ENCODE peak calls at places on chromosomes 7 and 10, in five cellular contexts. One of them, this sample, is unnamed.

GRCh38 chr7:118202056-118202455 is 18.1 kb downstream of the LSM8 start:
- DNase-seq in pancreas: no peak
- DNase-seq in CD8-positive, alpha-beta T cell: no peak
- DNase-seq in fibroblast of mammary gland: no peak
- DNase-seq in cardiac muscle cell: no peak
- DNase-seq in this sample: no peak

GRCh38 chr10:79440281-79440680 is 5.1 kb downstream of the ZCCHC24 start:
- DNase-seq in pancreas: no peak
- DNase-seq in CD8-positive, alpha-beta T cell: no peak
- DNase-seq in fibroblast of mammary gland: no peak
- DNase-seq in cardiac muscle cell: no peak
- DNase-seq in this sample: no peak

GRCh38 chr7:12729112-12729511 is 41.7 kb downstream of the ARL4A start:
- DNase-seq in pancreas: peak
- DNase-seq in CD8-positive, alpha-beta T cell: no peak
- DNase-seq in fibroblast of mammary gland: peak
- DNase-seq in cardiac muscle cell: peak
- DNase-seq in this sample: no peak

GRCh38 chr10:68811367-68812009 is 15.8 kb upstream of the STOX1 start:
- DNase-seq in pancreas: no peak
- DNase-seq in CD8-positive, alpha-beta T cell: no peak
- DNase-seq in fibroblast of mammary gland: no peak
- DNase-seq in cardiac muscle cell: no peak
- DNase-seq in this sample: no peak

GRCh38 chr7:26492816-26493215 is 201.2 kb downstream of the SNX10 start:
- DNase-seq in pancreas: no peak
- DNase-seq in CD8-positive, alpha-beta T cell: no peak
- DNase-seq in fibroblast of mammary gland: no peak
- DNase-seq in cardiac muscle cell: no peak
- DNase-seq in this sample: no peak

GRCh38 chr10:42992156-42992956 is 84.5 kb upstream of the RET start:
- DNase-seq in pancreas: no peak
- DNase-seq in CD8-positive, alpha-beta T cell: no peak
- DNase-seq in fibroblast of mammary gland: no peak
- DNase-seq in cardiac muscle cell: no peak
- DNase-seq in this sample: no peak

GRCh38 chr7:121103579-121103978 is 115.1 kb downstream of the CPED1 start:
- DNase-seq in pancreas: no peak
- DNase-seq in CD8-positive, alpha-beta T cell: no peak
- DNase-seq in fibroblast of mammary gland: no peak
- DNase-seq in cardiac muscle cell: no peak
- DNase-seq in this sample: no peak

GRCh38 chr10:95429639-95430038 is 131.5 kb downstream of the SORBS1 start:
- DNase-seq in pancreas: no peak
- DNase-seq in CD8-positive, alpha-beta T cell: no peak
- DNase-seq in fibroblast of mammary gland: no peak
- DNase-seq in cardiac muscle cell: no peak
- DNase-seq in this sample: no peak

GRCh38 chr10:25547391-25547790 is 372.6 kb downstream of the GPR158 start:
- DNase-seq in pancreas: no peak
- DNase-seq in CD8-positive, alpha-beta T cell: no peak
- DNase-seq in fibroblast of mammary gland: no peak
- DNase-seq in cardiac muscle cell: peak
- DNase-seq in this sample: no peak

GRCh38 chr10:80659284-80659683 is 121.6 kb downstream of the SH2D4B start:
- DNase-seq in pancreas: no peak
- DNase-seq in CD8-positive, alpha-beta T cell: no peak
- DNase-seq in fibroblast of mammary gland: no peak
- DNase-seq in cardiac muscle cell: no peak
- DNase-seq in this sample: no peak

GRCh38 chr7:28958235-28958945 is at the start of gene TRIL:
- DNase-seq in pancreas: peak
- DNase-seq in CD8-positive, alpha-beta T cell: no peak
- DNase-seq in fibroblast of mammary gland: peak
- DNase-seq in cardiac muscle cell: peak
- DNase-seq in this sample: no peak

GRCh38 chr7:20561466-20561865 is 54.0 kb upstream of the ABCB5 start:
- DNase-seq in pancreas: no peak
- DNase-seq in CD8-positive, alpha-beta T cell: no peak
- DNase-seq in fibroblast of mammary gland: no peak
- DNase-seq in cardiac muscle cell: peak
- DNase-seq in this sample: no peak

GRCh38 chr10:121312582-121312981 is 285.7 kb downstream of the FGFR2 start:
- DNase-seq in pancreas: peak
- DNase-seq in CD8-positive, alpha-beta T cell: no peak
- DNase-seq in fibroblast of mammary gland: no peak
- DNase-seq in cardiac muscle cell: peak
- DNase-seq in this sample: no peak

GRCh38 chr7:465710-466400 is 53.8 kb downstream of the PDGFA start:
- DNase-seq in pancreas: no peak
- DNase-seq in CD8-positive, alpha-beta T cell: no peak
- DNase-seq in fibroblast of mammary gland: no peak
- DNase-seq in cardiac muscle cell: no peak
- DNase-seq in this sample: no peak

GRCh38 chr10:84452006-84452405 is 123.6 kb downstream of the CCSER2 start:
- DNase-seq in pancreas: no peak
- DNase-seq in CD8-positive, alpha-beta T cell: no peak
- DNase-seq in fibroblast of mammary gland: peak
- DNase-seq in cardiac muscle cell: peak
- DNase-seq in this sample: no peak

GRCh38 chr10:110107887-110108286 is 99.5 kb upstream of the MXI1 start:
- DNase-seq in pancreas: no peak
- DNase-seq in CD8-positive, alpha-beta T cell: no peak
- DNase-seq in fibroblast of mammary gland: no peak
- DNase-seq in cardiac muscle cell: no peak
- DNase-seq in this sample: no peak

GRCh38 chr7:30238721-30239441 is 45.5 kb upstream of the ZNRF2 start:
- DNase-seq in pancreas: peak
- DNase-seq in CD8-positive, alpha-beta T cell: no peak
- DNase-seq in fibroblast of mammary gland: peak
- DNase-seq in cardiac muscle cell: peak
- DNase-seq in this sample: no peak

GRCh38 chr10:96276426-96276825 is 5.1 kb upstream of the BLNK start:
- DNase-seq in pancreas: no peak
- DNase-seq in CD8-positive, alpha-beta T cell: no peak
- DNase-seq in fibroblast of mammary gland: no peak
- DNase-seq in cardiac muscle cell: no peak
- DNase-seq in this sample: no peak

GRCh38 chr7:16430133-16430532 is 8.8 kb upstream of the CRPPA start:
- DNase-seq in pancreas: no peak
- DNase-seq in CD8-positive, alpha-beta T cell: no peak
- DNase-seq in fibroblast of mammary gland: peak
- DNase-seq in cardiac muscle cell: no peak
- DNase-seq in this sample: no peak

GRCh38 chr10:34145751-34146150 is 669.3 kb downstream of the PARD3 start:
- DNase-seq in pancreas: no peak
- DNase-seq in CD8-positive, alpha-beta T cell: no peak
- DNase-seq in fibroblast of mammary gland: no peak
- DNase-seq in cardiac muscle cell: peak
- DNase-seq in this sample: no peak

GRCh38 chr10:122288917-122289316 is 17.8 kb downstream of the BTBD16 start:
- DNase-seq in pancreas: no peak
- DNase-seq in CD8-positive, alpha-beta T cell: no peak
- DNase-seq in fibroblast of mammary gland: no peak
- DNase-seq in cardiac muscle cell: no peak
- DNase-seq in this sample: no peak

GRCh38 chr10:128440513-128441160 is 314.4 kb upstream of the MKI67 start:
- DNase-seq in pancreas: no peak
- DNase-seq in CD8-positive, alpha-beta T cell: no peak
- DNase-seq in fibroblast of mammary gland: no peak
- DNase-seq in cardiac muscle cell: no peak
- DNase-seq in this sample: no peak

GRCh38 chr7:98727146-98727709 is 110.1 kb downstream of the NPTX2 start:
- DNase-seq in pancreas: no peak
- DNase-seq in CD8-positive, alpha-beta T cell: no peak
- DNase-seq in fibroblast of mammary gland: no peak
- DNase-seq in cardiac muscle cell: no peak
- DNase-seq in this sample: no peak

GRCh38 chr10:57142925-57143576 is 782.0 kb upstream of the ZWINT start:
- DNase-seq in pancreas: no peak
- DNase-seq in CD8-positive, alpha-beta T cell: no peak
- DNase-seq in fibroblast of mammary gland: no peak
- DNase-seq in cardiac muscle cell: no peak
- DNase-seq in this sample: no peak

GRCh38 chr10:67575530-67575929 is 120.5 kb downstream of the CTNNA3 start:
- DNase-seq in pancreas: no peak
- DNase-seq in CD8-positive, alpha-beta T cell: no peak
- DNase-seq in fibroblast of mammary gland: no peak
- DNase-seq in cardiac muscle cell: no peak
- DNase-seq in this sample: no peak

GRCh38 chr10:48504141-48504885 is 100.6 kb downstream of the ARHGAP22 start:
- DNase-seq in pancreas: no peak
- DNase-seq in CD8-positive, alpha-beta T cell: no peak
- DNase-seq in fibroblast of mammary gland: no peak
- DNase-seq in cardiac muscle cell: peak
- DNase-seq in this sample: no peak

GRCh38 chr7:130959743-130960207 is 225.8 kb upstream of the KLF14 start:
- DNase-seq in pancreas: no peak
- DNase-seq in CD8-positive, alpha-beta T cell: no peak
- DNase-seq in fibroblast of mammary gland: peak
- DNase-seq in cardiac muscle cell: peak
- DNase-seq in this sample: peak

GRCh38 chr10:113015201-113015600 is 65.2 kb downstream of the TCF7L2 start:
- DNase-seq in pancreas: no peak
- DNase-seq in CD8-positive, alpha-beta T cell: no peak
- DNase-seq in fibroblast of mammary gland: no peak
- DNase-seq in cardiac muscle cell: no peak
- DNase-seq in this sample: no peak

GRCh38 chr7:71521506-71521905 is 389.6 kb downstream of the GALNT17 start:
- DNase-seq in pancreas: no peak
- DNase-seq in CD8-positive, alpha-beta T cell: no peak
- DNase-seq in fibroblast of mammary gland: peak
- DNase-seq in cardiac muscle cell: no peak
- DNase-seq in this sample: no peak

GRCh38 chr10:75191821-75192568 is 18.6 kb upstream of the VDAC2 start:
- DNase-seq in pancreas: peak
- DNase-seq in CD8-positive, alpha-beta T cell: no peak
- DNase-seq in fibroblast of mammary gland: peak
- DNase-seq in cardiac muscle cell: peak
- DNase-seq in this sample: peak

GRCh38 chr10:63224241-63224640 is 91.1 kb downstream of the NRBF2 start:
- DNase-seq in pancreas: no peak
- DNase-seq in CD8-positive, alpha-beta T cell: no peak
- DNase-seq in fibroblast of mammary gland: no peak
- DNase-seq in cardiac muscle cell: no peak
- DNase-seq in this sample: no peak

GRCh38 chr7:34060548-34060947 is 155.2 kb downstream of the BMPER start:
- DNase-seq in pancreas: no peak
- DNase-seq in CD8-positive, alpha-beta T cell: no peak
- DNase-seq in fibroblast of mammary gland: peak
- DNase-seq in cardiac muscle cell: peak
- DNase-seq in this sample: no peak

GRCh38 chr10:104819731-104820130 is 178.6 kb downstream of the SORCS3 start:
- DNase-seq in pancreas: no peak
- DNase-seq in CD8-positive, alpha-beta T cell: no peak
- DNase-seq in fibroblast of mammary gland: no peak
- DNase-seq in cardiac muscle cell: no peak
- DNase-seq in this sample: no peak

GRCh38 chr10:80443531-80443974 is 10.6 kb upstream of the TSPAN14 start:
- DNase-seq in pancreas: no peak
- DNase-seq in CD8-positive, alpha-beta T cell: no peak
- DNase-seq in fibroblast of mammary gland: no peak
- DNase-seq in cardiac muscle cell: peak
- DNase-seq in this sample: peak

GRCh38 chr10:85642082-85642420 is 724.5 kb downstream of the GRID1 start:
- DNase-seq in pancreas: no peak
- DNase-seq in CD8-positive, alpha-beta T cell: no peak
- DNase-seq in fibroblast of mammary gland: peak
- DNase-seq in cardiac muscle cell: no peak
- DNase-seq in this sample: no peak
- H3K4me3 ChIP-seq in pancreas: no peak
- H3K4me3 ChIP-seq in CD8-positive, alpha-beta T cell: no peak
- H3K4me3 ChIP-seq in fibroblast of mammary gland: no peak
- H3K4me3 ChIP-seq in cardiac muscle cell: no peak
- H3K4me3 ChIP-seq in this sample: no peak

DNA sequence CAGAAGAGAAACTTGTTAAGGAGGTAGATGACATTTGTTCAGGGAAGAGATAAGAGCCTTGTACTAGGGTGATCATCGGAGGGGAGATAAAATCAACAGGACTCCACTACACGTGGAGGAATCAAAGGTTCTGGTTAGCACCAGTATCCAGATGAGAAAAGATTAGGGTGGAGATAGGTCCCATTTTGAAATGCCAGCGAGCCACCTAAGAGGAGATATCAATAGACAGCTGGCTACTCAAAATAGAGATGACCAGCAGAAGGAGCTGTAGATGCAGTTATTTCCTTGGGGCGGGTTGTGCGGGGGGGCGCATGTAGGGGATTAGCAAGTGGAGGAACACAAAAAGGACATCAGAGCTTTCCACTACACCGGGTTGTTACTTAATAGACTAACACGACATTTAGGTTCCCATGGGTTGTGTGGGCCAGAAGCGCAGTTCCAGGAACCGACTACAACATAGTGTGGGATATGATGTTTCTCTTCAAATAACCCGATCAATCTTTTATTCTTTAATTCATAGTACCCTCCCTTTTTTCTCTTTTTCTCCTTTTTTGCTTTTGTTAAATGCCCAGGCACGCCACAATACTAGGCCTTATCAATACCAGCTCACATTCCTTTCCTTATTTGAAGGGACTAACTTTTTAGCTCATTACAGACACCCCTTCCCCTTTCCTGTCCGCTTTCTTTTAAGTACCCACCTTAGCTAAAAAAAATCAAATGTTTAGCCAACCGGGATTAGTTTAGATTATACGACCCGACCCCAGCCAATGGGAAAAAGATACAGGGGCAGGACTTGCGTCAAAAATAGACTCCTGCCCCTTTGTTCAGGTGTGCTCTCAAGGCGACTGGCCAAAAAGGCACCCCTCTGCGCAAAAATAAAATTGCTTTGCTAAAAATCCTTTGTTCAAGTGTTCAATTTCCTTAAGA is 2.0 kb upstream of the KIF11 start:
- DNase-seq in pancreas: peak
- DNase-seq in CD8-positive, alpha-beta T cell: peak
- DNase-seq in fibroblast of mammary gland: peak
- DNase-seq in cardiac muscle cell: peak
- DNase-seq in this sample: no peak
- TF ChIP-seq CTCF in pancreas: no peak
- TF ChIP-seq CTCF in CD8-positive, alpha-beta T cell: no peak
- TF ChIP-seq CTCF in fibroblast of mammary gland: peak
- TF ChIP-seq CTCF in cardiac muscle cell: peak
- TF ChIP-seq CTCF in this sample: no peak

DNA sequence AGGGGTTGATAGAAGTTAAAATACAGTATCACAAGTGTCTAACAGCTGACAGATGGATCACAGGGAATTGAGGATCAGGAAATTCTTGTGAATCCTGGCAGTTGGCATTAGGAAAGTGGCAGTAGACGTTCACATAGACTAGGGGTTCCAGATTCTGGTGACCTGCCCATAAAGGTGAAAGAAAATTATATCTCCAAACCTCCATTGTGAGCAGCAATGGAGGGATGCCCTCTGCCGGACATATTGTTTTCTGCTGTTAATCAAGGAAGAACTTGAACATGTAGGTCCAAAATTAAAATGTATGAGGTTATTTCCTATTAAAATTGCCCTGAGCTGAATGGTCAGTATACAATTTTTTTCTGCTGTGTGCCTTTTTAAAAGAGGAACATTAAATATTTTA is 5.1 kb downstream of the NME8 start:
- DNase-seq in pancreas: no peak
- DNase-seq in CD8-positive, alpha-beta T cell: no peak
- DNase-seq in fibroblast of mammary gland: no peak
- DNase-seq in cardiac muscle cell: peak
- DNase-seq in this sample: no peak
- H3K4me3 ChIP-seq in pancreas: no peak
- H3K4me3 ChIP-seq in CD8-positive, alpha-beta T cell: no peak
- H3K4me3 ChIP-seq in fibroblast of mammary gland: no peak
- H3K4me3 ChIP-seq in cardiac muscle cell: no peak
- H3K4me3 ChIP-seq in this sample: no peak

GRCh38 chr7:106047146-106047545 is 65.0 kb downstream of the SYPL1 start:
- DNase-seq in pancreas: no peak
- DNase-seq in CD8-positive, alpha-beta T cell: no peak
- DNase-seq in fibroblast of mammary gland: no peak
- DNase-seq in cardiac muscle cell: no peak
- DNase-seq in this sample: no peak
- TF ChIP-seq CTCF in pancreas: no peak
- TF ChIP-seq CTCF in CD8-positive, alpha-beta T cell: no peak
- TF ChIP-seq CTCF in fibroblast of mammary gland: no peak
- TF ChIP-seq CTCF in cardiac muscle cell: no peak
- TF ChIP-seq CTCF in this sample: no peak